ENCODE peak calls at places on chromosomes 12 and 14, in four cellular contexts. O is stimulated activated CD8-positive, alpha-beta memory T cell treated with anti-CD3 and anti-CD28 coated beads, Interleukin-15, amount 100 ng/mL, for 4 hours; V is ELF-1; P is HFF-Myc. C is an unnamed sample.

GRCh38 chr12:115407723-115408122 is 723.7 kb upstream of the TBX3 start:
- DNase-seq in O (no peak), V (no peak), P (no peak), C (no peak)

GRCh38 chr12:6364037-6364360 is 11.4 kb downstream of the SCNN1A start:
- DNase-seq in O (no peak), V (no peak), P (no peak), C (no peak)

GRCh38 chr14:105445290-105445689 is 25.7 kb downstream of the MTA1 start:
- DNase-seq in O (no peak), V (no peak), P (no peak), C (no peak)

GRCh38 chr12:64001439-64001838 is 156.9 kb downstream of the SRGAP1 start:
- DNase-seq in O (no peak), V (no peak), P (no peak), C (no peak)

GRCh38 chr12:127770123-127770522 is 496.8 kb upstream of the TMEM132C start:
- DNase-seq in O (no peak), V (no peak), P (no peak), C (no peak)

GRCh38 chr12:100706029-100706428 is 88.5 kb upstream of the ANO4 start:
- DNase-seq in O (no peak), V (no peak), P (peak; percentile 20), C (peak; percentile 95)

GRCh38 chr12:88889326-88890110 is 309.2 kb upstream of the KITLG start:
- DNase-seq in O (no peak), V (no peak), P (no peak), C (no peak)

GRCh38 chr14:76280221-76280620 is 95.7 kb upstream of the ESRRB start:
- DNase-seq in O (no peak), V (no peak), P (no peak), C (no peak)

GRCh38 chr14:99576761-99577705 is 27.0 kb downstream of the CCDC85C start:
- DNase-seq in O (no peak), V (no peak), P (no peak), C (no peak)

GRCh38 chr12:67759829-67760228 is 111.3 kb downstream of the DYRK2 start:
- DNase-seq in O (no peak), V (no peak), P (no peak), C (no peak)

GRCh38 chr12:32533971-32534590 is 134.7 kb downstream of the FGD4 start:
- DNase-seq in O (no peak), V (peak; percentile 37), P (peak; percentile 74), C (peak; percentile 67)

GRCh38 chr14:64444984-64445845 is 20.1 kb upstream of the AKAP5 start:
- DNase-seq in O (peak; percentile 27), V (no peak), P (no peak), C (no peak)